ENCODE peak calls at places on chromosomes 6 and 20, in five cellular contexts. One of them, this sample, is unnamed.

GRCh38 chr20:4488407-4489339 is 233.0 kb upstream of the PRND start:
- DNase-seq in lower leg skin: no peak
- DNase-seq in activated T-cell treated with anti-CD3 and anti-CD28 coated beads for 24 hours: no peak
- DNase-seq in CD4-positive, CD25-positive, alpha-beta regulatory T cell: no peak
- DNase-seq in mammary epithelial cell: peak; percentile 85
- DNase-seq in this sample: no peak

GRCh38 chr6:158283304-158284005 is 28.8 kb upstream of the TULP4 start:
- DNase-seq in mammary epithelial cell: peak; percentile 18
- DNase-seq in activated T-cell treated with anti-CD3 and anti-CD28 coated beads for 24 hours: no peak
- DNase-seq in lower leg skin: no peak
- DNase-seq in CD4-positive, CD25-positive, alpha-beta regulatory T cell: peak; percentile 42
- DNase-seq in this sample: no peak

GRCh38 chr6:114042267-114043075 is 71.5 kb upstream of the HDAC2 start:
- DNase-seq in mammary epithelial cell: no peak
- DNase-seq in lower leg skin: no peak
- DNase-seq in activated T-cell treated with anti-CD3 and anti-CD28 coated beads for 24 hours: no peak
- DNase-seq in CD4-positive, CD25-positive, alpha-beta regulatory T cell: no peak
- DNase-seq in this sample: no peak

GRCh38 chr6:137494281-137494966 is at the start of gene OLIG3:
- DNase-seq in mammary epithelial cell: no peak
- DNase-seq in CD4-positive, CD25-positive, alpha-beta regulatory T cell: peak; percentile 42
- DNase-seq in lower leg skin: no peak
- DNase-seq in activated T-cell treated with anti-CD3 and anti-CD28 coated beads for 24 hours: no peak
- DNase-seq in this sample: no peak

GRCh38 chr6:5707646-5708045 is 299.1 kb downstream of the NRN1 start:
- DNase-seq in mammary epithelial cell: no peak
- DNase-seq in CD4-positive, CD25-positive, alpha-beta regulatory T cell: no peak
- DNase-seq in activated T-cell treated with anti-CD3 and anti-CD28 coated beads for 24 hours: no peak
- DNase-seq in lower leg skin: no peak
- DNase-seq in this sample: no peak

GRCh38 chr6:3438190-3439167 is 18.4 kb downstream of the SLC22A23 start:
- DNase-seq in CD4-positive, CD25-positive, alpha-beta regulatory T cell: no peak
- DNase-seq in mammary epithelial cell: peak; percentile 16
- DNase-seq in activated T-cell treated with anti-CD3 and anti-CD28 coated beads for 24 hours: no peak
- DNase-seq in lower leg skin: no peak
- DNase-seq in this sample: no peak

GRCh38 chr6:53862517-53863457 is 68.0 kb downstream of the LRRC1 start:
- DNase-seq in mammary epithelial cell: peak; percentile 32
- DNase-seq in CD4-positive, CD25-positive, alpha-beta regulatory T cell: no peak
- DNase-seq in activated T-cell treated with anti-CD3 and anti-CD28 coated beads for 24 hours: no peak
- DNase-seq in lower leg skin: no peak
- DNase-seq in this sample: peak; percentile 71

GRCh38 chr6:84897874-84898635 is 133.7 kb upstream of the TBX18 start:
- DNase-seq in mammary epithelial cell: peak; percentile 48
- DNase-seq in activated T-cell treated with anti-CD3 and anti-CD28 coated beads for 24 hours: no peak
- DNase-seq in CD4-positive, CD25-positive, alpha-beta regulatory T cell: no peak
- DNase-seq in lower leg skin: no peak
- DNase-seq in this sample: no peak

GRCh38 chr6:24936641-24937317 is 1.0 kb upstream of the RIPOR2 start:
- DNase-seq in mammary epithelial cell: peak; percentile 34
- DNase-seq in activated T-cell treated with anti-CD3 and anti-CD28 coated beads for 24 hours: peak; percentile 57
- DNase-seq in lower leg skin: no peak
- DNase-seq in CD4-positive, CD25-positive, alpha-beta regulatory T cell: peak; percentile 85
- DNase-seq in this sample: no peak

GRCh38 chr20:49747707-49748524 is 34.2 kb upstream of the B4GALT5 start:
- DNase-seq in CD4-positive, CD25-positive, alpha-beta regulatory T cell: no peak
- DNase-seq in lower leg skin: peak; percentile 70
- DNase-seq in activated T-cell treated with anti-CD3 and anti-CD28 coated beads for 24 hours: no peak
- DNase-seq in mammary epithelial cell: no peak
- DNase-seq in this sample: peak; percentile 46

GRCh38 chr6:157045831-157046454 is 268.8 kb downstream of the ARID1B start:
- DNase-seq in CD4-positive, CD25-positive, alpha-beta regulatory T cell: no peak
- DNase-seq in activated T-cell treated with anti-CD3 and anti-CD28 coated beads for 24 hours: no peak
- DNase-seq in lower leg skin: no peak
- DNase-seq in mammary epithelial cell: peak; percentile 50
- DNase-seq in this sample: no peak

GRCh38 chr6:2225422-2226392 is 19.7 kb downstream of the GMDS start:
- DNase-seq in activated T-cell treated with anti-CD3 and anti-CD28 coated beads for 24 hours: no peak
- DNase-seq in CD4-positive, CD25-positive, alpha-beta regulatory T cell: no peak
- DNase-seq in mammary epithelial cell: no peak
- DNase-seq in lower leg skin: no peak
- DNase-seq in this sample: no peak

GRCh38 chr6:159473435-159473834 is 219.6 kb downstream of the SOD2 start:
- DNase-seq in lower leg skin: no peak
- DNase-seq in mammary epithelial cell: no peak
- DNase-seq in activated T-cell treated with anti-CD3 and anti-CD28 coated beads for 24 hours: no peak
- DNase-seq in CD4-positive, CD25-positive, alpha-beta regulatory T cell: no peak
- DNase-seq in this sample: no peak

GRCh38 chr6:111591370-111591900 is 14.2 kb downstream of the TRAF3IP2 start:
- DNase-seq in lower leg skin: peak; percentile 96
- DNase-seq in mammary epithelial cell: peak; percentile 99
- DNase-seq in activated T-cell treated with anti-CD3 and anti-CD28 coated beads for 24 hours: no peak
- DNase-seq in CD4-positive, CD25-positive, alpha-beta regulatory T cell: no peak
- DNase-seq in this sample: no peak

GRCh38 chr6:14086701-14087100 is 30.9 kb upstream of the CD83 start:
- DNase-seq in lower leg skin: no peak
- DNase-seq in activated T-cell treated with anti-CD3 and anti-CD28 coated beads for 24 hours: no peak
- DNase-seq in CD4-positive, CD25-positive, alpha-beta regulatory T cell: no peak
- DNase-seq in mammary epithelial cell: no peak
- DNase-seq in this sample: no peak